ENCODE peak calls at places on chromosome X, in seven cellular contexts. O is ovary, G is dorsolateral prefrontal cortex, Z is adrenal gland, D is neural progenitor cell, S is kidney epithelial cell, M is uterus. L is an unnamed sample.

GRCh38 chrX:153981771-153982533 is 9.4 kb downstream of the TMEM187 start:
- DNase-seq in O (peak), D (no peak), S (no peak), G (no peak), M (peak), Z (peak), L (no peak)

GRCh38 chrX:24494544-24495113 is 29.5 kb downstream of the PDK3 start:
- DNase-seq in D (peak), M (no peak), O (no peak), S (peak), Z (no peak), G (no peak), L (no peak)

GRCh38 chrX:47483310-47484268 is 567 bp upstream of the ZNF41 start:
- DNase-seq in S (no peak), Z (peak), D (peak), O (peak), G (no peak), M (peak), L (no peak)

GRCh38 chrX:153905481-153906095 is 1.1 kb downstream of the AVPR2 start:
- DNase-seq in Z (no peak), O (no peak), M (no peak), G (no peak), D (no peak), S (no peak), L (no peak)

GRCh38 chrX:134780908-134781307 is 122.6 kb upstream of the PLAC1 start:
- DNase-seq in Z (no peak), S (no peak), O (no peak), M (no peak), G (no peak), D (no peak), L (no peak)

GRCh38 chrX:150482537-150483217 is 85.7 kb upstream of the MTM1 start:
- DNase-seq in O (no peak), D (no peak), M (no peak), Z (peak), G (no peak), S (peak), L (no peak)

GRCh38 chrX:13520931-13521330 is 48.5 kb upstream of the EGFL6 start:
- DNase-seq in G (no peak), M (no peak), Z (no peak), D (no peak), S (no peak), O (no peak), L (no peak)

GRCh38 chrX:87706134-87706533 is 188.5 kb downstream of the KLHL4 start:
- DNase-seq in M (no peak), O (no peak), Z (no peak), S (no peak), D (no peak), G (no peak), L (no peak)

GRCh38 chrX:48617542-48618340 is 20.4 kb downstream of the WDR13 start:
- DNase-seq in M (no peak), G (no peak), Z (peak), S (no peak), D (no peak), O (no peak), L (no peak)

GRCh38 chrX:140944710-140945109 is 57.7 kb upstream of the SPANXB1 start:
- DNase-seq in D (no peak), G (no peak), Z (no peak), O (no peak), S (no peak), M (no peak), L (no peak)

GRCh38 chrX:146581981-146582712 is 227.4 kb upstream of the CXorf51B start:
- DNase-seq in S (no peak), Z (no peak), O (no peak), M (no peak), G (no peak), D (peak), L (no peak)
- TF ChIP-seq CTCF in S (no peak), Z (no peak), O (no peak), M (no peak), G (no peak), D (peak), L (no peak)

GRCh38 chrX:132508834-132509233 is 20.0 kb upstream of the MBNL3 start:
- DNase-seq in D (no peak), O (no peak), M (no peak), G (no peak), Z (no peak), S (no peak), L (no peak)

GRCh38 chrX:132504417-132504816 is 15.6 kb upstream of the MBNL3 start:
- DNase-seq in G (no peak), O (no peak), D (no peak), M (no peak), Z (no peak), S (no peak), L (no peak)

GRCh38 chrX:132501606-132502005 is 12.8 kb upstream of the MBNL3 start:
- DNase-seq in G (no peak), Z (no peak), M (no peak), S (no peak), D (no peak), O (no peak), L (no peak)

GRCh38 chrX:132505116-132505515 is 16.3 kb upstream of the MBNL3 start:
- DNase-seq in G (no peak), S (no peak), D (no peak), Z (peak), O (no peak), M (no peak), L (no peak)
- TF ChIP-seq CTCF in G (no peak), S (no peak), D (no peak), Z (no peak), O (no peak), M (no peak), L (no peak)

DNA sequence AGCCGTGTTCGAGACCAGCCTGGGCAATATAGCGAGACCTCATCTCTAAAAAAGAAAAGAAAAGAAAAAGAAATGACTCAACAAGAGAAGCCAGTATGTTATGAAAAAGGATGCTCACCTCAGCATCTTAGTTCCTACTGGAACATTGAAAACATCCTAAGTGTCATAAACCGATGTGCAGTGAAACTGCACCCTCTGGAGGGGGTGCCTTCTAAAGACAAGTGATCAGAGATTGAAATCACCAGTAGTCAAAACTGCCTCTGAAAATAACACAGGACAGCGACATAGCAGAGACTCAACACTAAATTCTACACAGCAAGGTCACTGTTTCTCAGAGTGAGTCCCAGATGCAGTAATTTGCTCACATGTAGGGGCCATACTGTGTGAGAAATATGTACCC is 28.0 kb upstream of the ATP6AP2 start:
- DNase-seq in S (no peak), G (no peak), Z (no peak), D (peak), M (no peak), O (no peak), L (no peak)
- TF ChIP-seq CTCF in S (peak), G (peak), Z (no peak), D (peak), M (peak), O (no peak), L (peak)

GRCh38 chrX:16838202-16839066 is 31.7 kb downstream of the RBBP7 start:
- DNase-seq in D (peak), O (no peak), M (no peak), G (peak), S (peak), Z (peak), L (no peak)
- TF ChIP-seq CTCF in D (no peak), O (no peak), M (no peak), G (no peak), S (peak), Z (no peak), L (no peak)

DNA sequence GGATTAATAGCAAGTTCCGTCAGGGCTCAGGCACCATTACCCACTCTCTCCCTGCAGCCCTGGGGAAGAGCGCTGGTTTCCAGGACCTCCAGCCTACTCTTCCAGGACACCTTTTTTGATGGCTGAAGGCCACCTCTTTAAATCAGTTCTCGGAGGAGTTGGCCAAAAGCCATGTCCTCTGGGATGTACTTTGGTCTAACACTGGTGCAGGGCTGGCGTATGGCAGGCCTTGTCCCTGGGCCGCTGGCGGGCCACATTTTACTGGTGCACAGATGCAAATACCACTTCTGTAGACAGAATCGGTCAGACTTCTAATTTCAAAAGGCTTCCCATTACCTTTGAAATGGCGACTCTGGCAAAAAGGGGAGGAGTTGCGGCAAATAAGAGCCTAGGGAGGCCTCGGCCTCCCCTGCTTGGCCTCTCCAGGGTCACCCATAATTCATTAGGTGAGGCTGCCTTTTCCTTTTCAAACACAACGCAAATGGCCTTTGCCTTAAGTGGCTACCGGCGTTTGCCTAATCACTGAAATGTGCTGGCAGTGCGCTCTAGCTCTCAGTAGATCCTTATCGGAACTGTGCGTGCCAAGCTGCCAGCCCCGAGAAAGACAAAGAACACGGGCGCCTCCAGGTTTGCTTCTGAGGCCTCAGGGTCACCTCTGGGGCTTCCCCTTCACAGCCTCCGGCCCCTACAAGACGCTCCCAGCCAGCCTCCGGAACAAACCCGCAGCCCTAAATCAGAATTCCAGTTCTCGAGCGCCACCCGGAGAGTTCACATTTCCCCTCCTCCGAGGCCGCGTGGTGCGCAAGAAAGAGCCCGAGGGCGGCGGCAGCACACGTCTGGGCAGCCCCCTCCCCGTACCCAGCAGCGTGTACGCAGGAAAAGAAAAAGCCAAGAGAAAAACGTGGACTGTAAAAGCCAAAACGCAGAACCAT is 76.2 kb upstream of the BCOR start:
- DNase-seq in M (peak), Z (peak), S (no peak), G (no peak), O (peak), D (peak), L (no peak)
- TF ChIP-seq CTCF in M (no peak), Z (no peak), S (no peak), G (no peak), O (no peak), D (no peak), L (peak)

GRCh38 chrX:135973548-135974278 is at the start of gene MMGT1:
- DNase-seq in O (peak), M (peak), S (peak), G (peak), D (peak), Z (peak), L (peak)
- TF ChIP-seq CTCF in O (peak), M (no peak), S (no peak), G (no peak), D (peak), Z (no peak), L (no peak)

GRCh38 chrX:43585922-43586321 is 70.2 kb upstream of the MAOA start:
- DNase-seq in D (no peak), G (no peak), Z (no peak), M (no peak), S (no peak), O (no peak), L (no peak)
- TF ChIP-seq CTCF in D (no peak), G (no peak), Z (no peak), M (no peak), S (no peak), O (no peak), L (no peak)